ENCODE peak calls at places on chromosome 21, in four cellular contexts. K is H9, Z is IMR-90, U is left ventricle myocardium inferior. W is an unnamed sample.
A peak's percentile ranks its signal among the peaks of the same experiment; 100 is the strongest.

GRCh38 chr21:30227633-30228404 is 11.9 kb upstream of the CLDN8 start:
- DNase-seq in K (no peak), Z (peak; percentile 5), U (no peak), W (peak; percentile 59)

GRCh38 chr21:34579411-34579810 is 35.5 kb downstream of the RCAN1 start:
- DNase-seq in K (no peak), U (no peak), Z (peak; percentile 86), W (no peak)

GRCh38 chr21:15730484-15731242 is 881 bp downstream of the USP25 start:
- DNase-seq in Z (no peak), U (no peak), K (no peak), W (peak; percentile 26)

GRCh38 chr21:46121286-46122221 is 23.6 kb downstream of the COL6A2 start:
- DNase-seq in U (peak; percentile 12), K (peak; percentile 15), Z (no peak), W (peak; percentile 12)

GRCh38 chr21:35352066-35352770 is 303.1 kb upstream of the RUNX1 start:
- DNase-seq in U (no peak), Z (peak; percentile 71), K (no peak), W (no peak)

GRCh38 chr21:25801217-25802015 is 66.6 kb downstream of the GABPA start:
- DNase-seq in U (peak; percentile 76), K (peak; percentile 94), Z (peak; percentile 76), W (peak; percentile 81)

GRCh38 chr21:15240846-15241245 is 176.0 kb upstream of the NRIP1 start:
- DNase-seq in K (no peak), U (no peak), Z (no peak), W (no peak)

GRCh38 chr21:15229390-15229789 is 164.6 kb upstream of the NRIP1 start:
- DNase-seq in Z (no peak), U (no peak), K (no peak), W (no peak)

GRCh38 chr21:25331286-25331685 is 276.0 kb downstream of the MRPL39 start:
- DNase-seq in Z (no peak), U (no peak), K (no peak), W (no peak)

GRCh38 chr21:16773206-16773605 is 739.6 kb upstream of the CXADR start:
- DNase-seq in K (no peak), Z (peak; percentile 57), U (no peak), W (no peak)

GRCh38 chr21:17548262-17548661 is 35.4 kb downstream of the CXADR start:
- DNase-seq in K (no peak), U (no peak), Z (peak; percentile 39), W (no peak)

GRCh38 chr21:36522174-36522810 is 42.4 kb upstream of the CLDN14 start:
- DNase-seq in Z (no peak), K (no peak), U (no peak), W (no peak)

GRCh38 chr21:34800797-34801518 is 132.2 kb downstream of the CLIC6 start:
- DNase-seq in U (no peak), Z (peak; percentile 46), K (no peak), W (no peak)

GRCh38 chr21:35367558-35367957 is 318.5 kb upstream of the RUNX1 start:
- DNase-seq in U (no peak), K (no peak), Z (no peak), W (no peak)

GRCh38 chr21:39388038-39388810 is 39.3 kb upstream of the HMGN1 start:
- DNase-seq in K (peak; percentile 93), U (peak; percentile 93), Z (peak; percentile 77), W (peak; percentile 93)

GRCh38 chr21:44988607-44989537 is 49.0 kb downstream of the SLX9 start:
- DNase-seq in K (no peak), U (peak; percentile 1), Z (no peak), W (no peak)

GRCh38 chr21:44989538-44989888 is 49.7 kb downstream of the SLX9 start:
- DNase-seq in K (no peak), U (no peak), Z (peak; percentile 63), W (peak; percentile 66)

GRCh38 chr21:44987301-44987885 is 47.6 kb downstream of the SLX9 start:
- DNase-seq in U (peak; percentile 2), Z (no peak), K (no peak), W (no peak)

GRCh38 chr21:44986471-44987291 is 46.9 kb downstream of the SLX9 start:
- DNase-seq in K (no peak), U (peak; percentile 13), Z (no peak), W (peak; percentile 80)

DNA sequence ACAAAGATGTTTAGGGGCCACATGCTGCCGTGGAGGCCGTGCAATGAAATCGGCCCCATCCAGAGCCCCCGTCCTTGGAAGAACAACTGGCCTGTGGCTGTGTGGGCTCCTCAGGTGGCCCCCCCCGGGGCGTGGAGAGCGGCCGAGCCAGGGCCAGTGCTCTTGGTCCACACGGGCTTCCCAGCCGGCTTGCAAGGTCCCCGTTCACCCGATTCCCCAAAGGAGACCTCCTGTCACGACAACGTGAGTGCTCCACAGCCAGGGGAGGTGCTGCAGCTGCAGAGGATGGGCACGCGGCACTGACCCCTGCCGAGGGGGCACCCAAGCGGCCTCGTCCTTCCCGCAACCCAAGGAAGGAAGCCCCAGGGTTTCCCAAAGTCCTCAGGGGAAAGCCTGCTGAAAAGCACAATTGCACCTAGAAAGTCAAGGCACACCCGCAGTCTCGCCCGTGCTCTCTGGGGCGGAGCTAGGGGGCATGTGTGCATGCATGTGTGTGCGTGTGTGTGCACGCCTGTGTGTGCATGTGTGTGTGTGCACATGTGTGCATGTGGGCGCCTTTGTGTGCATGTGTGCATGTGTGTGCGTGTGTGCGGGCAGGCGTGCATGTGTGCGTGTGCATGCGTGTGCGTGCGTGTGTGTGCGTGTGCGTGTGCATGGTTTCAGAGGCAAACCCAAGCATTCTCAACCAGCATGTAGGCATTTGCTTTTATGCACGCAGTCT is 48.2 kb downstream of the SLX9 start:
- DNase-seq in U (peak; percentile 7), K (no peak), Z (no peak), W (peak; percentile 72)
- H3K27ac ChIP-seq in U (no peak overlapping the region), K (no peak overlapping the region), Z (no peak overlapping the region), W (peak overlapping the region; percentile 89)

DNA sequence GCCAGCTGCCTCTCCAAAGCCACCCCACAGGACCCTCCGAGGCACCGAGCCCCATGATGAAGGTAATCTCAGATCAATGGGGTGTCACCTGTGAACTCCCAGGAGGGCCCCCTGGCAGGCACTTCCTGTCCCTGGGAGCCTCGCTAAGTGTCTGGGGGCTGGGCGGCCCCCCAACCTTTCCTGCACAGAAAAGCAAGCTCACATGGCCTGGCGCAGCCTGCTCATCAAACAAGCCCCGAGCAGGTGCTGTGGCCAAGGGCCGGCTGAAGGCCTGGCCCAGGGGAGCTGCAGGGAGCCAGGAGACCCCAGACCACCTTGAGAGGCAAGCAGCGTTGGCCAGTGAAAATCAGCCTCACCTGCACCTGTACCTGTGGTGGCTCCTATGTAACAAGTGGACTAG is 2.9 kb downstream of the RIPK4 start:
- DNase-seq in K (no peak), Z (no peak), U (no peak), W (no peak)
- H3K4me1 ChIP-seq in K (peaks cover 8% of the 10 kb centered on the region), Z (peaks cover 4% of the 10 kb centered on the region), U (peaks cover 44% of the 10 kb centered on the region), W (no peaks in the 10 kb centered on the region)

GRCh38 chr21:32461503-32461902 is 49.0 kb downstream of the EVA1C start:
- DNase-seq in U (no peak), Z (no peak), K (no peak), W (no peak)
- H3K27ac ChIP-seq in U (no peak overlapping the region), Z (no peak overlapping the region), K (no peak overlapping the region), W (peak overlapping the region; percentile 62)

GRCh38 chr21:45113543-45113942 is 39.2 kb downstream of the ADARB1 start:
- DNase-seq in Z (no peak), K (no peak), U (no peak), W (no peak)

GRCh38 chr21:45115141-45115540 is 40.8 kb downstream of the ADARB1 start:
- DNase-seq in Z (no peak), U (no peak), K (no peak), W (no peak)

GRCh38 chr21:45112371-45112770 is 38.0 kb downstream of the ADARB1 start:
- DNase-seq in U (no peak), K (no peak), Z (no peak), W (no peak)

GRCh38 chr21:45114475-45114874 is 40.1 kb downstream of the ADARB1 start:
- DNase-seq in Z (no peak), U (no peak), K (no peak), W (no peak)

DNA sequence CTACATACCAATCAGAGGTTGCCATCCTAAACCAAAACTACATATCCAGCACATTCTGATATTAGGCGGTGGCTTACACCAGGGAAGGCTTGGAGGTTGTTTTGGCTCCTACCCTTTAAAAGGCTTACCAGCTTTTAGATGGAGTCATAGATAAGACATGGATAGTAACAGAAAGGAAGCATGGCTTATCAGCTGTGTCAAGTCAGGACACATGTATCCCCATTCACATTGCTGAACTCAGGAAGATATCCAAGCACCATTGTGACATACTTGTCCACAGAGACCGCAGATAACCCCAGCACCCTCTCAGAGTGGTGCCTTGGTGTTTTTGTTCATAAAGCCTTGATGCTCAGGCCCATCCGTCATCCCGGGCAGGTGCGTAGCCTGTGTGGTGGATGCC is 39.7 kb downstream of the ADARB1 start:
- DNase-seq in Z (no peak), U (no peak), K (no peak), W (no peak)
- H3K4me1 ChIP-seq in Z (peaks cover 16% of the 10 kb centered on the region), U (peaks cover 80% of the 10 kb centered on the region), K (no peaks in the 10 kb centered on the region), W (peaks cover 61% of the 10 kb centered on the region)

DNA sequence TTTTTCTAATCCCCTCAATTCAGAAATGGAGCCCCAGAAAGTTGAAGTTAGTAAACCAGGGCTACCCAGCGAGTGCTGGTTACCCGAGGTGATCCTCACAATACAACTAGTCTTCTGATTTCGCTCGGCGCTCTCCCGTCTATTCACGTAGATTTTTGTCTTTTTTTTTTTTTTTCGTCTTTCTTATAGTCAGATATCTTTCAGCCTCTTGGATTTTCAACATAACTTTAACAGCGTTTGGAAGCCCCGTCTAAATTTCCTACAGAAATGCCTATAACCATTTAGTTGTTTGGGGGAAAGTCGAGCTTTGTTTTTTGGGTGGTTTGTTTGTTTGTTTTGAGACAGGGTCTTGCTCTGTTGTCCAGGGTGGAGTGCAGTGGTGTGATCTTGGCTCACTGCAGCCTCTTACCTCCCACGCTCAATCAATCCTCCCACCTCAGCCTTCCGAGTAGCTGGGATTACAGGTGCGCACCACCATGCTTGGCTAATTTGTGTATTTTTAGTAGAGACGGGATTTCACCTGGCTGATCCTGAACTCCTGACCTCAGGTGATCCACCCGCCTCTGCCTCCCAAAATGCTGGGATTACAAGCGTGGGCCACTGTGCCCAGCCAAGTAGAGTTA is 818 bp upstream of the TMEM50B start:
- DNase-seq in K (no peak), Z (no peak), U (no peak), W (no peak)
- H3K27ac ChIP-seq in K (peak overlapping the region; percentile 55), Z (peak overlapping the region; percentile 88), U (peak overlapping the region; percentile 100), W (peak overlapping the region; percentile 84)

DNA sequence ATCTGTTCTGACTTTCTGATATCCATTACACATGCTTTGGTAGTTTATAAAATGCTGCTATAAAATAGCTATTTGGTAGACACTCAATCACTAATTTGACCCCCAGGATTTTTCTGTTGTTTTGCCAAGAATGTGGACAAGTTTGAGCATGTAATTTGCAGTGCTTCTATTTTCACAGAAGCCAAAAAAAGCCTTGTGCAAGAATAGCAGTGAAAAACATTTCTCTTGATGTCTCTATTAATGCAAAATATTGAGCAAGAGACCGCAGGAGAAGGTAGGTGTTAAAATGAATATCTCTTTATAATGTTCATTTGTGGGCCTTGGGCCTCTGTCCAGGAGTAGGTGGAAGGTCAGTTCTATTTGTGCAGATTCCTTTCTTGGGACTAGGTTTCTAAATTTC is 22.5 kb downstream of the MAP3K7CL start:
- DNase-seq in U (no peak), K (no peak), Z (no peak), W (no peak)
- H3K4me1 ChIP-seq in U (peaks cover 36% of the 10 kb centered on the region), K (peaks cover 3% of the 10 kb centered on the region), Z (peaks cover 11% of the 10 kb centered on the region), W (peaks cover 23% of the 10 kb centered on the region)

DNA sequence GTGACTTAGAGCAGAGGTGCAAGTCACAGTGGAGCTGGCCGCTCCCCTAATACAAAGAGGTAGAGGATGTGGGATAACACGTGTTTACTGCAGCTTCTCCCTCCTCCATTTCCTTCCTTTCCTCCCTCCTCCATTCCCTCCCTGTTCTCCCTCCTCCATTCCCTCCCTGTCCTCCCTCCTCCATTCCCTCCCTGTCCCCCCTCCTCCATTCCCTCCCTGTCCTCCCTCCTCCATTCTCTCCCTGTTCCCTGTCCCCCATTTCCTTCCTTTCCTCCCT is 124.0 kb downstream of the CRYAA start:
- DNase-seq in U (no peak), K (no peak), Z (no peak), W (no peak)
- H3K27ac ChIP-seq in U (no peak overlapping the region), K (no peak overlapping the region), Z (no peak overlapping the region), W (no peak overlapping the region)

W was measured in tibial artery.